ENCODE peak calls at places on chromosome 5, in nine cellular contexts. X, T, V, J, P, B, E, Y and O are unnamed samples. For H3K4me1, the result is how much of the 10 kb centered on the place peaks cover.

GRCh38 chr5:135341021-135341666 is 57.9 kb downstream of the MACROH2A1 start:
- DNase-seq in X (no peak), T (no peak), V (no peak), J (no peak), P (no peak), B (no peak), E (no peak), Y (no peak), O (no peak)

GRCh38 chr5:97839338-97840081 is 656.5 kb upstream of the RIOK2 start:
- DNase-seq in X (no peak), T (no peak), V (no peak), J (no peak), P (peak), B (no peak), E (no peak), Y (no peak), O (no peak)

GRCh38 chr5:120528609-120529008 is 64.5 kb downstream of the PRR16 start:
- DNase-seq in X (no peak), T (no peak), V (no peak), J (no peak), P (peak), B (no peak), E (no peak), Y (no peak), O (no peak)

GRCh38 chr5:176415240-176416122 is 858 bp downstream of the CLTB start:
- DNase-seq in X (no peak), T (peak), V (peak), J (no peak), P (peak), B (peak), E (no peak), Y (no peak), O (peak)

GRCh38 chr5:56918054-56918453 is 8.7 kb downstream of the SETD9 start:
- DNase-seq in X (no peak), T (no peak), V (no peak), J (no peak), P (no peak), B (no peak), E (no peak), Y (peak), O (no peak)

GRCh38 chr5:16480821-16481538 is 15.4 kb upstream of the ZNF622 start:
- DNase-seq in X (no peak), T (no peak), V (no peak), J (no peak), P (no peak), B (no peak), E (no peak), Y (no peak), O (no peak)

GRCh38 chr5:80103375-80103774 is 68.2 kb downstream of the THBS4 start:
- DNase-seq in X (no peak), T (no peak), V (no peak), J (no peak), P (no peak), B (no peak), E (no peak), Y (no peak), O (no peak)

GRCh38 chr5:55096860-55097259 is 5.6 kb upstream of the GZMA start:
- DNase-seq in X (no peak), T (no peak), V (no peak), J (no peak), P (no peak), B (no peak), E (no peak), Y (no peak), O (no peak)

GRCh38 chr5:134917070-134917831 is 12.3 kb downstream of the PCBD2 start:
- DNase-seq in X (no peak), T (no peak), V (peak), J (no peak), P (no peak), B (no peak), E (no peak), Y (peak), O (no peak)

GRCh38 chr5:99929806-99930135 is 605.4 kb upstream of the FAM174A start:
- DNase-seq in X (no peak), T (no peak), V (no peak), J (no peak), P (no peak), B (no peak), E (peak), Y (no peak), O (no peak)

GRCh38 chr5:39092581-39093350 is 18.6 kb upstream of the RICTOR start:
- DNase-seq in X (peak), T (peak), V (no peak), J (no peak), P (peak), B (no peak), E (no peak), Y (no peak), O (no peak)

GRCh38 chr5:145848854-145849253 is 13.7 kb upstream of the PRELID2 start:
- DNase-seq in X (peak), T (no peak), V (no peak), J (no peak), P (peak), B (no peak), E (no peak), Y (no peak), O (no peak)

GRCh38 chr5:13704401-13704800 is 240.1 kb downstream of the DNAH5 start:
- DNase-seq in X (no peak), T (no peak), V (no peak), J (no peak), P (no peak), B (no peak), E (no peak), Y (no peak), O (no peak)

GRCh38 chr5:141878186-141878770 is at the start of gene PCDH1:
- DNase-seq in X (no peak), T (peak), V (peak), J (no peak), P (peak), B (peak), E (peak), Y (no peak), O (peak)

GRCh38 chr5:36060516-36060885 is 6.2 kb downstream of the UGT3A2 start:
- DNase-seq in X (peak), T (peak), V (no peak), J (no peak), P (no peak), B (no peak), E (no peak), Y (no peak), O (no peak)

GRCh38 chr5:138610468-138611294 is 35.5 kb upstream of the HSPA9 start:
- DNase-seq in X (no peak), T (peak), V (no peak), J (no peak), P (no peak), B (peak), E (no peak), Y (no peak), O (no peak)

GRCh38 chr5:24183941-24184340 is 460.8 kb downstream of the CDH10 start:
- DNase-seq in X (no peak), T (no peak), V (no peak), J (no peak), P (no peak), B (no peak), E (no peak), Y (no peak), O (no peak)

GRCh38 chr5:123708074-123708806 is 196.3 kb downstream of the CSNK1G3 start:
- DNase-seq in X (no peak), T (peak), V (no peak), J (peak), P (peak), B (no peak), E (no peak), Y (no peak), O (no peak)

GRCh38 chr5:67643531-67643930 is 446.9 kb upstream of the CD180 start:
- DNase-seq in X (no peak), T (no peak), V (no peak), J (no peak), P (no peak), B (no peak), E (no peak), Y (no peak), O (no peak)

GRCh38 chr5:124952079-124952478 is 205.6 kb upstream of the ZNF608 start:
- DNase-seq in X (no peak), T (no peak), V (no peak), J (no peak), P (peak), B (no peak), E (no peak), Y (no peak), O (no peak)

GRCh38 chr5:151058891-151059611 is 21.8 kb downstream of the TNIP1 start:
- DNase-seq in X (no peak), T (no peak), V (no peak), J (no peak), P (no peak), B (no peak), E (peak), Y (no peak), O (no peak)

DNA sequence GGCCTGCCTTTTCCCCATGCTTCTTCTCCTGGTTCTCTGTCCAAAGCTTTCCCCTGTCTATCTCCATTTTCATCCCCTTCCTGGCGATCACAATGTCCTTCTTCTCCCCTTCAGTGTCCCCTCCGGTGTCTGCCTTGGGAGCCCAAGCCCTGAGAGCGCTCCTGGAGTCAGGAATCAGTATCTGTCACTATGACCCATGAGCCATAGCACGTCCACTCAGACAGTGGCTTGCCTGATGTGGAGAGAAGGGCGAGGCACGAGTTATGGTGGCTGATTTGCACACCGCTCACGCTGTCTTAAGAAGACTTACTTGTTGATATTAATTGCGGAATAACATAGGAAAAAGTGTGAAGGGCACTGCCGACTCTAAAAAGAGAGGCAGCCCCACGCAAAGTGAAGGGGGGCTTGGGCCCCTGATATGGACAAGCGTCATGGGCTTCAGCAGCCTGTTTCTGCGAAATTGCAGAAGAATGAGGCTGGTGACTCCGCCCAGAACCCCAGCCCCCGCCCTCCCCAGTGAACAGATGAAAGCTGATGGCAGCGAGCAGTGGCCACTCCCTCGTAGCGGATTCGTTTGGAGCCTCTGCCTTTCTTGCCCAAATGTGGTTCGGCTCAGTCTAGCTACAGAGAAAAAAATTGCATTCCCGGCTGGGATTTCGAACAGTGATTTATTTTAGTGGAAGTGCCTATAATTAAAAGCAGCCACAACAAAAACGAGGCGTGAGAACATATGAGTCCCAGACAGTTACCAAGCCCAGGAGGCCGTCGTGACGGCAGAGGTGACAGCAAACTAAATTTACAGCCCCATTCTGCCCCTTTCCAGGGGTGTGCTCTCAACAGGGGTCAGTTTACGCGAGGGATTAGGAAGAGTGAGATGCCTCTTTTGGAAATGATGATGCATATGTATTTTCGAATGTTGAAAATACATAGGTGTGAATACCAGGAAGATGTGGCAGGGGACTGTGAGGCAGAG is 149.8 kb downstream of the ICE1 start:
- DNase-seq in X (no peak), T (no peak), V (peak), J (peak), P (no peak), B (peak), E (no peak), Y (no peak), O (peak)
- H3K4me3 ChIP-seq in X (no peak), T (no peak), V (no peak), J (no peak), P (no peak), B (peak), E (no peak), Y (no peak), O (no peak)

DNA sequence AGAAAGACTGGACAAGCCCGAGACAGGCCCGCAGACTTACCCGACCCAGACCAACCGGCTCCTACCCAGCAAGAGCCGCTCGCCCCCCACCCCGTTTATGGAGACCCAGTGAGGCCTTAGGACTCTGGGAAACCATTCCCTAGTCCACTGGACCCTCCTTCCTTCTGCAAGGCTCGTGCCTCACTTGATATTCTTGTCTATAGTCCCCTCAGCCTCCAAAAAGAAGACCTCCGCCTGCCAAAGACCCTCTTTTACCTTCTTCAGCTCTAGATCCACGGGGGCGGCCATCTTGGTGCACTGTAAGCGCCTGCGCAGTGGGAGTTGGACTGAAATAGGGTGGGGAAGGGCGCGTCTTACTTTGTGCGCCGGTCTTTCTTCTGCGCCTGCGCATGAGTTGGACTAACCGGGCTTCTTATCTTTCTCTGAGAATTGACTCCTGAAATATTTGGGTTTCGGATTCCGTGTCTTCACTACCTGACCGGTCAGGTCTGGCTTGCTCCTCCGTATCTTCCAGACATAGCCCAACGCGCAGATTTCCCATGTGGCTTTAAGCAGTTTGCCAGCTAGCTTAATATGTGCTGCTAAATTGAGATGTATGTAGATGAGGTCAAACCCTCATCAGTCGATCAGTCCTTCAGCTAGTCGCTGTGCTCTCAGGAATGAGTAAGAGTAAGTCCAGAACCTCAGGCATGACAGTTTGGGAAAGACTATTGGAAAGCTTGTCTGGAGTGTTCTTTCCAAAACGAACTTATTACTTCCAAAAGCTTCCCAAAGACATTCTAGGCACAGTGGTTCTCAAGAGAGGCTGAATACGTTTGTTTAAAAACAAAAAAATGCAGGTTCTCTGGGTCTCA is at the start of gene PFDN1:
- DNase-seq in X (peak), T (peak), V (peak), J (peak), P (peak), B (peak), E (peak), Y (peak), O (peak)
- TF ChIP-seq POLR2A in X (peak), T (peak), V (peak), J (peak), P (peak), B (peak), E (no peak), Y (peak), O (no peak)

GRCh38 chr5:116727248-116727647 is 152.6 kb upstream of the SEMA6A start:
- DNase-seq in X (no peak), T (no peak), V (no peak), J (no peak), P (no peak), B (no peak), E (no peak), Y (no peak), O (no peak)
- H3K4me1 ChIP-seq in X (under half), T (under half), V (under half), J (under half), P (under half), B (under half), E (under half), Y (under half), O (under half)

GRCh38 chr5:73296772-73297171 is 123.8 kb downstream of the TMEM174 start:
- DNase-seq in X (no peak), T (no peak), V (no peak), J (no peak), P (peak), B (no peak), E (no peak), Y (no peak), O (no peak)

GRCh38 chr5:73299017-73299630 is 126.1 kb downstream of the TMEM174 start:
- DNase-seq in X (no peak), T (no peak), V (no peak), J (no peak), P (no peak), B (no peak), E (no peak), Y (no peak), O (no peak)

GRCh38 chr5:73299665-73300435 is 126.9 kb downstream of the TMEM174 start:
- DNase-seq in X (no peak), T (no peak), V (no peak), J (no peak), P (peak), B (no peak), E (no peak), Y (no peak), O (no peak)

GRCh38 chr5:73297430-73297829 is 124.4 kb downstream of the TMEM174 start:
- DNase-seq in X (no peak), T (no peak), V (no peak), J (no peak), P (no peak), B (no peak), E (no peak), Y (no peak), O (no peak)

GRCh38 chr5:73298251-73299016 is 125.4 kb downstream of the TMEM174 start:
- DNase-seq in X (no peak), T (no peak), V (no peak), J (no peak), P (peak), B (no peak), E (no peak), Y (no peak), O (no peak)
- H3K4me3 ChIP-seq in X (peak), T (no peak), V (no peak), J (peak), P (peak), B (no peak), E (no peak), Y (no peak), O (no peak)

GRCh38 chr5:44809215-44809955 is 638 bp downstream of the MRPS30 start:
- DNase-seq in X (peak), T (peak), V (peak), J (peak), P (peak), B (peak), E (peak), Y (peak), O (peak)
- TF ChIP-seq POLR2A in X (no peak), T (no peak), V (no peak), J (no peak), P (peak), B (no peak), E (no peak), Y (no peak), O (no peak)

GRCh38 chr5:143198332-143198731 is 205.2 kb downstream of the NR3C1 start:
- DNase-seq in X (no peak), T (no peak), V (no peak), J (no peak), P (no peak), B (no peak), E (no peak), Y (peak), O (no peak)
- H3K4me1 ChIP-seq in X (under half), T (under half), V (under half), J (under half), P (under half), B (under half), E (under half), Y (half or more), O (under half)

GRCh38 chr5:157548513-157549282 is 26.9 kb downstream of the ADAM19 start:
- DNase-seq in X (no peak), T (peak), V (no peak), J (no peak), P (peak), B (no peak), E (no peak), Y (no peak), O (no peak)
- H3K4me3 ChIP-seq in X (no peak), T (no peak), V (no peak), J (no peak), P (peak), B (no peak), E (no peak), Y (no peak), O (no peak)